ENCODE peak calls at places on chromosomes 16 and 17, in ten cellular contexts. L is dermis blood vessel endothelial cell, S is NCI-H446, P is Karpas-422, T is WTC11, D is HEK293T, Q is A549, O is fibroblast of the aortic adventitia, A is cardiac muscle cell, U is dorsolateral prefrontal cortex. N is an unnamed sample.

GRCh38 chr17:68290955-68291835 is at the start of the genes ARSG and SLC16A6:
- DNase-seq in Q (peak), L (peak), A (peak), S (peak), U (peak), O (no peak), T (peak), P (peak), D (peak), N (peak)

GRCh38 chr16:66226762-66227161 is 139.7 kb upstream of the CDH5 start:
- DNase-seq in A (no peak), Q (no peak), T (no peak), O (peak), D (no peak), L (no peak), S (no peak), P (no peak), U (no peak), N (no peak)

GRCh38 chr16:46932802-46933201 is 40.7 kb downstream of the DNAJA2 start:
- DNase-seq in U (no peak), L (no peak), Q (no peak), P (peak), D (no peak), O (no peak), S (no peak), T (peak), A (no peak), N (no peak)

GRCh38 chr17:65876985-65877384 is 314.9 kb downstream of the CEP112 start:
- DNase-seq in L (no peak), A (no peak), T (no peak), U (no peak), D (no peak), P (no peak), S (no peak), Q (no peak), O (no peak), N (no peak)

GRCh38 chr17:9928601-9929341 is 23.7 kb upstream of the RCVRN start:
- DNase-seq in D (peak), A (peak), S (no peak), P (peak), O (peak), T (peak), Q (peak), L (peak), U (no peak), N (peak)

GRCh38 chr16:13062219-13062618 is 160.8 kb downstream of the SHISA9 start:
- DNase-seq in O (no peak), U (no peak), D (no peak), A (no peak), S (no peak), T (no peak), L (no peak), P (no peak), Q (no peak), N (no peak)

GRCh38 chr17:42603318-42603717 is 5.9 kb downstream of the RETREG3 start:
- DNase-seq in D (no peak), U (no peak), O (no peak), L (no peak), A (no peak), S (no peak), P (no peak), T (no peak), Q (no peak), N (no peak)

GRCh38 chr17:13792314-13792713 is 190.6 kb upstream of the HS3ST3A1 start:
- DNase-seq in L (no peak), U (no peak), Q (no peak), S (no peak), D (no peak), P (no peak), A (no peak), O (peak), T (no peak), N (no peak)

GRCh38 chr16:87350681-87351319 is 32.8 kb downstream of the FBXO31 start:
- DNase-seq in L (no peak), U (peak), D (no peak), Q (no peak), S (no peak), A (peak), T (no peak), P (no peak), O (peak), N (no peak)

GRCh38 chr16:27046958-27047357 is 19.8 kb upstream of the C16orf82 start:
- DNase-seq in A (no peak), Q (no peak), S (no peak), T (no peak), O (no peak), U (no peak), L (no peak), D (no peak), P (no peak), N (no peak)

GRCh38 chr16:67428146-67428731 is 2.7 kb upstream of the HSD11B2 start:
- DNase-seq in U (peak), L (peak), T (peak), D (peak), A (peak), O (peak), S (peak), Q (peak), P (peak), N (peak)

GRCh38 chr16:69311533-69312388 is 611 bp downstream of the VPS4A start:
- DNase-seq in P (peak), A (peak), U (no peak), D (peak), L (peak), T (peak), S (no peak), O (no peak), Q (peak), N (no peak)

GRCh38 chr17:43698678-43699437 is 37.1 kb upstream of the MEOX1 start:
- DNase-seq in S (no peak), A (no peak), L (no peak), Q (no peak), O (peak), D (no peak), U (no peak), P (no peak), T (no peak), N (no peak)

GRCh38 chr17:50027639-50028206 is 28.2 kb upstream of the ITGA3 start:
- DNase-seq in D (no peak), Q (peak), T (no peak), U (no peak), O (peak), S (no peak), P (no peak), L (peak), A (peak), N (no peak)